ENCODE peak calls at places on chromosomes 1 and 21, in five cellular contexts. Q is H9, H is GM23248, C is mesenchymal stem cell, N is GM23338. X is an unnamed sample. For H3K27me3, the result is how much of the 10 kb centered on the place peaks cover.

GRCh38 chr1:228168563-228169270 is 3.1 kb downstream of the IBA57 start:
- DNase-seq in Q (no peak), H (no peak), C (no peak), N (no peak), X (no peak)

GRCh38 chr1:87106158-87106557 is 191.7 kb downstream of the HS2ST1 start:
- DNase-seq in Q (no peak), H (no peak), C (no peak), N (no peak), X (no peak)

GRCh38 chr1:197042676-197043341 is 24.3 kb downstream of the F13B start:
- DNase-seq in Q (no peak), H (no peak), C (no peak), N (no peak), X (no peak)

GRCh38 chr1:229879746-229880145 is 187.3 kb upstream of the GALNT2 start:
- DNase-seq in Q (no peak), H (no peak), C (no peak), N (no peak), X (peak)

GRCh38 chr1:200912737-200913407 is 18.2 kb downstream of the INAVA start:
- DNase-seq in Q (no peak), H (no peak), C (no peak), N (no peak), X (no peak)

GRCh38 chr1:54404939-54405880 is 984 bp downstream of the SSBP3 start:
- DNase-seq in Q (no peak), H (peak), C (peak), N (peak), X (peak)

GRCh38 chr1:227487606-227488005 is 75.8 kb upstream of the ZNF678 start:
- DNase-seq in Q (no peak), H (no peak), C (no peak), N (peak), X (no peak)

GRCh38 chr1:226029093-226029496 is 30.0 kb upstream of the SDE2 start:
- DNase-seq in Q (no peak), H (no peak), C (no peak), N (no peak), X (peak)

GRCh38 chr1:234844479-234845031 is 234.6 kb upstream of the IRF2BP2 start:
- DNase-seq in Q (no peak), H (no peak), C (no peak), N (no peak), X (no peak)

GRCh38 chr1:18032475-18032874 is 75.1 kb upstream of the IGSF21 start:
- DNase-seq in Q (no peak), H (no peak), C (no peak), N (no peak), X (no peak)

GRCh38 chr1:31856140-31856539 is 40.3 kb upstream of the SPOCD1 start:
- DNase-seq in Q (no peak), H (no peak), C (no peak), N (no peak), X (no peak)

GRCh38 chr1:224182057-224182865 is 779 bp upstream of the DEGS1 start:
- DNase-seq in Q (no peak), H (no peak), C (no peak), N (no peak), X (no peak)

GRCh38 chr1:29390491-29391361 is 154.4 kb downstream of the PTPRU start:
- DNase-seq in Q (no peak), H (no peak), C (no peak), N (no peak), X (no peak)
- H3K27me3 ChIP-seq in Q (under half), H (under half), C (under half), N (under half), X (under half)

DNA sequence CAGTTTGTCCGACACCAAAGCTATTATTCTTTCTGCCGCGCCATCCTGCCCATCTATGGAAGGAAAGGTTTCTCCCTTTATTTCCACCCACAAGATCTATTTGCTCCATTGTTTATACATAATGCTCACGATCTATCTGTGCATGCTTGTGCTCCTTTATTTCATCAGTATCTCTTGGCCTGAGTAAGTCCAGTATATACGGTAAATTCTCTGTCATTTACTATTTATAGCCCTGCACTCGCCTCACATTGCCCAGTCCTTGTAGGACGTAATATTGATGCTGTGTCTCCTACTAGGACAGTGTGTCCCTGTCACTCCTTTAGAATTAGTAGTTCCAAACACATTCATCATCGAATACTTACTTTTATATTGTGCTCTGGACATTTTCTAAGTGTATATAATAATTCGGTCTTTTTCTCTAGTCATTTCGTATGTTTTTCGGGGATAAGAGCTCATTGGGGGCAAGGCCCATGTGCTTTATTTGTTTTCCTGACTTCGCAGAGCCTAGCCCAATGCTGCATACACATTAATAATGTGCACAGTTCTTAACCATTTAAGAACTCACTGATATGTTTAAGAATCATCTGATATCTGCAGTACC is 3.1 kb upstream of the NID1 start:
- DNase-seq in Q (no peak), H (no peak), C (peak), N (no peak), X (no peak)
- H2AFZ ChIP-seq in Q (no peak), H (no peak), C (no peak), N (no peak), X (no peak)

DNA sequence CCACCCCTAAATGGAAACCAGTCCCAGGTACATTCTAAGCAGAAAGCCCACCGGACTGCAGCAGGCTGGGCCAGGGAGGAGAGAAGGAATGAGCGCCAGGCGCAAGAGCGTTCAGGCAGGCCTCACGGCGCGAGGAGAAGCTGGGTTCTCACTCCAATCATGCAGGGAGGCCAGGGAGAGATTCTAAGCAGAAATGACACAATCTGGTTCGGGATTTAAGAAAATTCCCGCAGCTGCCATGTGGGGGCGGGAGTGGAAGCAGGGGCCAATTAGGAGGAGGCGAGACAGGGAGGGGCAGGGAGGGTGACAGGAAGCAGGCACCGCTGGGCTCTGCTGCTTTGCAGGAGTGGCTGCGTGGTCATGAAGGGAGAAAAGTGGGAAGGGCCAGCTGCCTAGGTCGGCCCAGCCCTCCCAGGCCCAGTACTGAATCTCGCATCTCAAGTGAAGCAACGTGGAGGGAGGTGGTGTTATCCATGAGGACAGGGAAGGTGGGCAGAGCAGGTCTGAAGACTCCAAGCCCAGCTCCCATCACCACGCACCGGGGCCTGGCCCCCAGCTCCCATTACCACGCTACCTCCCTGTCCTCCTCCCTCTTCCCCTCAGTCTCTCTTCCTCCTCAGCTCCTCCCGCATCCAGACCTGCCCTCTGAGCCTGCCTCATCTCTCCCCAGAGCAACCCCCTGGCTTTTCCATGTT is 11.8 kb downstream of the NPHP4 start:
- DNase-seq in Q (peak), H (peak), C (peak), N (peak), X (no peak)
- H3K27me3 ChIP-seq in Q (under half), H (under half), C (under half), N (under half), X (under half)

GRCh38 chr21:41777934-41778815 is 11.3 kb upstream of the RIPK4 start:
- DNase-seq in Q (peak), H (peak), C (peak), N (peak), X (peak)
- H2AFZ ChIP-seq in Q (no peak), H (peak), C (no peak), N (peak), X (no peak)

X was measured in trophoblast cell.